ENCODE peak calls at places on chromosomes 7 and 10, in four cellular contexts. F is NCI-H345, L is keratinocyte, W is skeletal muscle cell. B is an unnamed sample.
A peak's percentile ranks its signal among the peaks of the same experiment; 100 is the strongest.

GRCh38 chr7:155358066-155358947 is 60.6 kb downstream of the INSIG1 start:
- DNase-seq in F (no peak), L (no peak), W (no peak), B (no peak)

GRCh38 chr7:82194011-82194410 is 249.6 kb downstream of the CACNA2D1 start:
- DNase-seq in F (no peak), L (peak; percentile 13), W (peak; percentile 30), B (no peak)

GRCh38 chr10:51585742-51586141 is 113.7 kb downstream of the CSTF2T start:
- DNase-seq in F (no peak), L (no peak), W (no peak), B (no peak)

GRCh38 chr7:42914009-42914725 is 2.3 kb upstream of the C7orf25 start:
- DNase-seq in F (no peak), L (no peak), W (no peak), B (no peak)

GRCh38 chr10:49284356-49284755 is 14.6 kb upstream of the C10orf71 start:
- DNase-seq in F (no peak), L (no peak), W (no peak), B (no peak)

GRCh38 chr10:89846786-89847185 is 145.4 kb downstream of the KIF20B start:
- DNase-seq in F (no peak), L (no peak), W (no peak), B (no peak)

GRCh38 chr7:124720195-124720594 is 45.4 kb downstream of the GPR37 start:
- DNase-seq in F (no peak), L (no peak), W (no peak), B (no peak)

GRCh38 chr10:68981074-68981473 is 7.5 kb upstream of the KIFBP start:
- DNase-seq in F (no peak), L (no peak), W (no peak), B (no peak)

GRCh38 chr10:130459851-130460490 is 323.8 kb downstream of the GLRX3 start:
- DNase-seq in F (no peak), L (no peak), W (no peak), B (no peak)

GRCh38 chr7:20218261-20218660 is 1.1 kb upstream of the MACC1 start:
- DNase-seq in F (no peak), L (no peak), W (no peak), B (no peak)

GRCh38 chr7:72435366-72435765 is 23.2 kb upstream of the CALN1 start:
- DNase-seq in F (no peak), L (no peak), W (no peak), B (no peak)

GRCh38 chr7:89357121-89357520 is 561.6 kb upstream of the TEX47 start:
- DNase-seq in F (no peak), L (no peak), W (no peak), B (no peak)

GRCh38 chr7:57385668-57386067 is 64.3 kb upstream of the ZNF716 start:
- DNase-seq in F (no peak), L (no peak), W (no peak), B (no peak)

GRCh38 chr7:102175423-102176170 is 111.1 kb upstream of the SH2B2 start:
- DNase-seq in F (no peak), L (no peak), W (no peak), B (no peak)

GRCh38 chr10:33229252-33229943 is 105.1 kb downstream of the NRP1 start:
- DNase-seq in F (peak; percentile 3), L (no peak), W (no peak), B (no peak)

GRCh38 chr10:126349096-126349495 is 39.2 kb downstream of the ADAM12 start:
- DNase-seq in F (no peak), L (no peak), W (no peak), B (no peak)

GRCh38 chr10:71547841-71548493 is 151.2 kb downstream of the CDH23 start:
- DNase-seq in F (no peak), L (no peak), W (peak; percentile 6), B (no peak)

GRCh38 chr10:119713744-119714483 is 11.9 kb upstream of the INPP5F start:
- DNase-seq in F (no peak), L (no peak), W (no peak), B (no peak)

GRCh38 chr7:93092757-93093370 is 24.9 kb downstream of the SAMD9 start:
- DNase-seq in F (no peak), L (no peak), W (peak; percentile 2), B (peak; percentile 21)

GRCh38 chr7:116194115-116194514 is 16.2 kb upstream of the TES start:
- DNase-seq in F (no peak), L (no peak), W (no peak), B (no peak)

GRCh38 chr10:22429146-22429545 is 83.8 kb downstream of the SPAG6 start:
- DNase-seq in F (no peak), L (no peak), W (no peak), B (no peak)

GRCh38 chr10:28581916-28582315 is 49.0 kb downstream of the WAC start:
- DNase-seq in F (no peak), L (no peak), W (no peak), B (no peak)

GRCh38 chr7:86939197-86939814 is 120.1 kb downstream of the ELAPOR2 start:
- DNase-seq in F (peak; percentile 69), L (peak; percentile 41), W (peak; percentile 10), B (no peak)

B was measured in AG04449.